ENCODE peak calls at places on chromosomes 12 and 14, in eight cellular contexts. F is nephron progenitor cell, U is AG04450, V is endodermal cell, H is MM.1S, T is spleen, X is transverse colon, G is uterus. W is an unnamed sample.

GRCh38 chr12:64814432-64814831 is 10.0 kb upstream of the TBC1D30 start:
- DNase-seq in V (no peak), U (no peak), H (no peak), F (no peak), T (no peak), G (no peak), X (no peak), W (no peak)

GRCh38 chr14:32073537-32074189 is 3.4 kb upstream of the ARHGAP5 start:
- DNase-seq in U (peak; percentile 48), X (peak; percentile 53), T (no peak), F (peak; percentile 37), G (no peak), H (peak; percentile 59), V (peak; percentile 68), W (peak; percentile 72)

GRCh38 chr12:106743270-106743988 is 31.1 kb upstream of the RIC8B start:
- DNase-seq in F (no peak), V (no peak), X (no peak), H (no peak), T (no peak), G (no peak), U (no peak), W (no peak)

GRCh38 chr12:49881400-49882247 is 22.1 kb downstream of the FAIM2 start:
- DNase-seq in H (no peak), F (no peak), U (no peak), X (no peak), V (no peak), T (peak; percentile 35), G (peak; percentile 12), W (no peak)

GRCh38 chr14:37970696-37971095 is 237.0 kb upstream of the SSTR1 start:
- DNase-seq in H (no peak), F (no peak), G (no peak), V (no peak), T (no peak), X (no peak), U (no peak), W (no peak)

GRCh38 chr14:102924632-102925588 is 2.4 kb downstream of the AMN start:
- DNase-seq in H (no peak), F (no peak), T (no peak), X (no peak), G (no peak), V (no peak), U (no peak), W (no peak)

GRCh38 chr14:39369029-39369428 is 63.2 kb downstream of the FBXO33 start:
- DNase-seq in F (no peak), X (no peak), H (no peak), V (peak; percentile 60), U (no peak), T (no peak), G (no peak), W (no peak)

GRCh38 chr12:19223018-19223417 is 93.5 kb downstream of the PLEKHA5 start:
- DNase-seq in V (no peak), F (no peak), G (no peak), T (no peak), H (no peak), X (no peak), U (no peak), W (no peak)

GRCh38 chr12:4116251-4117111 is 157.1 kb upstream of the CCND2 start:
- DNase-seq in X (peak; percentile 60), F (no peak), V (no peak), G (no peak), U (peak; percentile 61), T (no peak), H (peak; percentile 94), W (no peak)

GRCh38 chr12:3164454-3165310 is 87.5 kb downstream of the TSPAN9 start:
- DNase-seq in F (no peak), U (no peak), H (no peak), V (no peak), T (peak; percentile 47), X (no peak), G (no peak), W (no peak)

GRCh38 chr14:99186956-99187690 is 84.9 kb downstream of the BCL11B start:
- DNase-seq in U (no peak), F (no peak), V (no peak), T (no peak), G (no peak), X (no peak), H (no peak), W (no peak)

GRCh38 chr12:88188180-88188579 is 46.1 kb downstream of the TMTC3 start:
- DNase-seq in T (no peak), G (no peak), U (no peak), H (no peak), F (no peak), V (no peak), X (no peak), W (no peak)

GRCh38 chr14:91708795-91709194 is 23.1 kb downstream of the CATSPERB start:
- DNase-seq in V (no peak), F (no peak), T (no peak), H (peak; percentile 70), U (no peak), G (no peak), X (peak; percentile 18), W (peak; percentile 6)

GRCh38 chr12:48029811-48030650 is 25.8 kb upstream of the COL2A1 start:
- DNase-seq in H (no peak), F (no peak), G (no peak), U (no peak), X (no peak), V (no peak), T (no peak), W (no peak)

GRCh38 chr12:5715076-5715475 is 230.0 kb downstream of the ANO2 start:
- DNase-seq in U (no peak), F (no peak), X (peak; percentile 46), H (no peak), T (no peak), V (no peak), G (no peak), W (no peak)

DNA sequence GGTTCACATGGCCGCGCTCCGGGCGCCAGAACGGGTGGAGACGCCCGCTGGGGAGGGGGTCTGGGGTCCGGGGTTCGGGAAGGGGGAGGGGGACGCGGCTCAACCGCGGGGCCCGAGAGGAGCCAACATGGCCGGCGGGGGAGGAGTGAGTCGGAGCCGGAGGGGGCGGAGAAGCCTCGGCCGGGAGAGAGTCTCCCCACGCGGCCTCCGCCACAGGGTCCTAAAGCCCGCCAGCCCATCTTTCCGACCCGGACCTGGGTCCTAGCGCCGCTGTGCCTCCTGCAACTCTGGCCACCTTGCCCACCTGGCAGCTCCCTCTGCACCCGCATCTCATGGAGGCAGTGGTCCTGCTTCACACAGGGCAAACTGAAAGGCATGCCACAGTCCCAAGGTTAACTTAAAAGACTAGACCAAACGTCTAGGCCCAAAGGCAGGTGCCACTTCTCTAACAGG is at the start of gene BAZ2A:
- DNase-seq in G (peak; percentile 84), T (peak; percentile 99), H (peak; percentile 86), X (peak; percentile 93), F (peak; percentile 88), U (peak; percentile 33), V (peak; percentile 99), W (peak; percentile 92)
- TF ChIP-seq CTCF in G (no peak), T (no peak), H (no peak), X (no peak), F (no peak), U (no peak), V (no peak), W (no peak)

GRCh38 chr12:8779281-8779680 is 43.1 kb upstream of the A2ML1 start:
- DNase-seq in F (no peak), V (peak; percentile 43), U (no peak), H (no peak), X (no peak), G (no peak), T (no peak), W (no peak)

GRCh38 chr12:8779862-8780261 is 42.6 kb upstream of the A2ML1 start:
- DNase-seq in F (no peak), X (no peak), V (no peak), H (no peak), U (no peak), T (no peak), G (no peak), W (no peak)

GRCh38 chr12:8781326-8781725 is 41.1 kb upstream of the A2ML1 start:
- DNase-seq in X (no peak), F (no peak), U (no peak), H (no peak), V (peak; percentile 29), T (no peak), G (no peak), W (no peak)

GRCh38 chr12:8784464-8784863 is 38.0 kb upstream of the A2ML1 start:
- DNase-seq in X (no peak), U (no peak), H (no peak), T (no peak), G (no peak), V (peak; percentile 45), F (no peak), W (no peak)

GRCh38 chr12:8780389-8780788 is 42.0 kb upstream of the A2ML1 start:
- DNase-seq in U (peak; percentile 1), T (no peak), H (peak; percentile 10), G (no peak), X (no peak), V (peak; percentile 70), F (no peak), W (peak; percentile 25)
- TF ChIP-seq CTCF in U (peak; percentile 43), T (no peak), H (peak; percentile 38), G (no peak), X (no peak), V (peak; percentile 94), F (peak; percentile 37), W (no peak)

GRCh38 chr14:23514009-23514962 is 37.3 kb downstream of the ZFHX2 start:
- DNase-seq in H (no peak), G (no peak), U (no peak), V (no peak), T (no peak), X (no peak), F (no peak), W (no peak)

GRCh38 chr14:23518716-23519115 is 32.8 kb downstream of the ZFHX2 start:
- DNase-seq in H (no peak), F (no peak), X (no peak), T (no peak), U (no peak), V (peak; percentile 53), G (no peak), W (no peak)

GRCh38 chr14:23520899-23521521 is 30.6 kb downstream of the ZFHX2 start:
- DNase-seq in F (no peak), T (no peak), U (no peak), G (no peak), H (no peak), X (no peak), V (no peak), W (no peak)

GRCh38 chr14:23521785-23522640 is 29.6 kb downstream of the ZFHX2 start:
- DNase-seq in F (no peak), H (no peak), U (no peak), X (no peak), V (no peak), G (no peak), T (no peak), W (no peak)

GRCh38 chr14:23517650-23518329 is 33.8 kb downstream of the ZFHX2 start:
- DNase-seq in G (no peak), U (no peak), V (no peak), H (no peak), X (no peak), F (no peak), T (no peak), W (no peak)
- TF ChIP-seq CTCF in G (no peak), U (no peak), V (peak; percentile 58), H (no peak), X (no peak), F (no peak), T (no peak), W (no peak)

DNA sequence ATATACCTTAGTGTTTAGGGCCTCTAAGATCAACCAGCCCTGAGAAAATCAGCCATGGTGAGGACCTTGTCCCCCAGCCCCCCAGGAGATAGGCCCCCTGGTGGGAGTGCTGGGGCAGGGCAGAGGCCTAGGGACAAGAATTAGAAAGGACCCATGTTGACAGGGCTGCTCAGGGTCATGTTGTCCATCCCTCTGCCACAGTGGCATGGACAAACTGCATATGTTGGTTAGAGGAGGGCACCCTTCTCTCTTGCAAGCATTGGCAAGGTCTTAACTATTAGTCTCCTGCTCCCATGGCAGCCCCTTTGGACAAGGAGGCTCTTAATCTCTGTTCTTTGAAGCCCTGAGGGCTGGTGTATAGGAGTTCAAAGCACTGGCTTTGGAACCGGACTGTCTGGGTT is 755 bp upstream of the PTPN6 start:
- DNase-seq in U (no peak), F (no peak), V (no peak), T (peak; percentile 70), X (no peak), H (no peak), G (no peak), W (no peak)
- TF ChIP-seq CTCF in U (peak; percentile 35), F (peak; percentile 37), V (peak; percentile 68), T (peak; percentile 31), X (peak; percentile 10), H (peak; percentile 67), G (no peak), W (peak; percentile 36)

W was measured in GM20000.